ENCODE peak calls at places on chromosomes 7 and 10, in five cellular contexts. Z is tibial artery; I is NCI-H460; R is CD8-positive, alpha-beta memory T cell; K is activated T-cell treated with anti-CD3 and anti-CD28 coated beads for 48 hours. M is an unnamed sample.

GRCh38 chr10:59805043-59805442 is 51.8 kb upstream of the MRLN start:
- DNase-seq in K (no peak), R (no peak), Z (no peak), I (peak), M (no peak)

GRCh38 chr10:133356953-133357292 is 896 bp downstream of the FUOM start:
- DNase-seq in K (no peak), R (no peak), Z (no peak), I (no peak), M (no peak)

GRCh38 chr7:139647085-139647484 is 123.6 kb downstream of the CLEC2L start:
- DNase-seq in Z (no peak), R (no peak), I (no peak), K (no peak), M (no peak)

GRCh38 chr7:151725844-151726770 is 150.8 kb downstream of the PRKAG2 start:
- DNase-seq in Z (no peak), I (no peak), R (no peak), K (no peak), M (no peak)

GRCh38 chr7:100574362-100575205 is 884 bp upstream of the SAP25 start:
- DNase-seq in K (no peak), Z (no peak), I (no peak), R (no peak), M (no peak)

GRCh38 chr7:377069-378040 is 87.4 kb downstream of the FOXL3 start:
- DNase-seq in R (no peak), K (no peak), I (no peak), Z (peak), M (no peak)

GRCh38 chr10:86793696-86794095 is 37.3 kb downstream of the BMPR1A start:
- DNase-seq in I (no peak), K (no peak), R (no peak), Z (no peak), M (no peak)

GRCh38 chr10:59991117-59991516 is 84.8 kb upstream of the CCDC6 start:
- DNase-seq in R (no peak), K (no peak), Z (no peak), I (no peak), M (no peak)

GRCh38 chr7:27734583-27734982 is 5.4 kb upstream of the TAX1BP1 start:
- DNase-seq in Z (no peak), R (no peak), K (no peak), I (no peak), M (no peak)

GRCh38 chr10:29598861-29599311 is 35.9 kb downstream of the SVIL start:
- DNase-seq in Z (no peak), K (no peak), R (no peak), I (no peak), M (no peak)

GRCh38 chr7:95335093-95335492 is 10.8 kb upstream of the PON1 start:
- DNase-seq in R (no peak), Z (no peak), I (no peak), K (no peak), M (no peak)

GRCh38 chr10:119933179-119933578 is 40.6 kb downstream of the SEC23IP start:
- DNase-seq in Z (no peak), R (no peak), K (no peak), I (peak), M (no peak)

GRCh38 chr7:5296015-5296621 is 13.4 kb downstream of the SLC29A4 start:
- DNase-seq in I (no peak), Z (no peak), K (no peak), R (peak), M (no peak)

GRCh38 chr7:18861514-18861913 is 255.9 kb downstream of the TWIST1 start:
- DNase-seq in R (no peak), Z (no peak), K (no peak), I (no peak), M (no peak)

GRCh38 chr7:27080844-27081423 is 14.9 kb downstream of the HOXA1 start:
- DNase-seq in R (no peak), I (peak), Z (no peak), K (no peak), M (no peak)

GRCh38 chr7:156465186-156465585 is 175.4 kb upstream of the RNF32 start:
- DNase-seq in K (no peak), R (no peak), I (no peak), Z (no peak), M (no peak)

GRCh38 chr7:155358066-155358947 is 60.6 kb downstream of the INSIG1 start:
- DNase-seq in R (no peak), Z (no peak), K (no peak), I (no peak), M (no peak)

GRCh38 chr10:123687758-123688157 is 21.6 kb downstream of the GPR26 start:
- DNase-seq in R (no peak), I (no peak), K (no peak), Z (no peak), M (no peak)

GRCh38 chr10:23693398-23693797 is 254.5 kb downstream of the OTUD1 start:
- DNase-seq in I (no peak), K (no peak), Z (no peak), R (no peak), M (no peak)

GRCh38 chr10:27355918-27356573 is 115.4 kb upstream of the ACBD5 start:
- DNase-seq in I (no peak), K (no peak), Z (no peak), R (no peak), M (no peak)

GRCh38 chr7:41045556-41046123 is 657.2 kb downstream of the INHBA start:
- DNase-seq in K (no peak), Z (no peak), R (no peak), I (peak), M (peak)

GRCh38 chr10:111525696-111526095 is 448.9 kb downstream of the ADRA2A start:
- DNase-seq in Z (no peak), K (no peak), R (no peak), I (no peak), M (no peak)